ENCODE peak calls at places on chromosomes 2 and 18, in eight cellular contexts. W, Y, M, O, X, U, S and G are unnamed samples. For H3K4me1, the result is how much of the 10 kb centered on the place peaks cover.

GRCh38 chr2:158182681-158183350 is 81.1 kb downstream of the UPP2 start:
- DNase-seq in O (no peak), W (no peak), S (no peak), U (no peak), M (no peak), X (no peak), Y (no peak), G (no peak)

GRCh38 chr18:43664487-43665008 is 387.3 kb upstream of the SYT4 start:
- DNase-seq in U (no peak), M (peak), W (no peak), Y (no peak), X (no peak), S (no peak), O (no peak), G (no peak)

GRCh38 chr2:29844713-29845320 is 76.6 kb downstream of the ALK start:
- DNase-seq in O (peak), W (no peak), M (peak), S (no peak), Y (no peak), U (no peak), X (no peak), G (no peak)

GRCh38 chr2:172179045-172179742 is 76.5 kb upstream of the DLX2 start:
- DNase-seq in X (no peak), U (no peak), W (no peak), O (no peak), Y (no peak), S (no peak), M (peak), G (peak)

GRCh38 chr2:187658952-187659525 is 104.8 kb upstream of the TFPI start:
- DNase-seq in X (no peak), O (peak), W (no peak), U (peak), S (no peak), M (peak), Y (no peak), G (peak)

GRCh38 chr2:84652430-84652829 is 136.1 kb downstream of the DNAH6 start:
- DNase-seq in X (no peak), M (no peak), O (no peak), S (no peak), W (no peak), U (no peak), Y (no peak), G (no peak)

GRCh38 chr18:74804677-74805076 is 207.0 kb downstream of the ZNF407 start:
- DNase-seq in S (no peak), X (no peak), U (peak), O (no peak), Y (no peak), M (no peak), W (no peak), G (no peak)

GRCh38 chr2:141041281-141041680 is 1089.5 kb downstream of the LRP1B start:
- DNase-seq in O (no peak), S (no peak), U (no peak), X (no peak), Y (no peak), W (no peak), M (peak), G (no peak)

GRCh38 chr2:214069254-214069653 is 341.6 kb upstream of the VWC2L start:
- DNase-seq in Y (no peak), X (no peak), O (peak), S (peak), U (no peak), M (peak), W (no peak), G (peak)

DNA sequence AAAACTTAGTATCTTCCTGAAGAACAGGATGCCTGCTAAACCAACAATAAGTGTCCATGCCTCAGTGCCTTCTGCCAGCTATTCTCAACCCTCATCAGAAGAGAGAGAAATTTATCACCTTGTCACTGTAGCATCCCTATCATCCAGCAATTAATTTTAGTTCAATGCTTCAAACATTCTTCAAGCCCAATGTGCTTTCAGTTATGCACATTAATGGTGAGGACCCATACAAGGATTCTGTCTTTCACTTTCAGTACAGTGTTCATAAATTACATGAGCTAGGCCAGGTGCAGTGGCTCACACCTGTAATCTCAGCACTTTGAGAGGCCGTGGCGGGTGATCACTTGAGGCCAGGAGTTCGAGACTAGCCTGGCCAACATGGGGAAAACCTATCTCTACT is 47.0 kb upstream of the MSH6 start:
- DNase-seq in M (no peak), S (no peak), Y (no peak), W (no peak), U (no peak), O (no peak), X (no peak), G (no peak)
- H3K4me1 ChIP-seq in M (under half), S (under half), Y (under half), W (under half), U (under half), O (under half), X (under half), G (under half)

GRCh38 chr2:32926708-32927084 is 20.1 kb upstream of the LTBP1 start:
- DNase-seq in X (no peak), Y (no peak), M (peak), W (no peak), S (no peak), O (peak), U (peak), G (no peak)
- TF ChIP-seq CTCF in X (no peak), Y (no peak), M (no peak), W (no peak), S (no peak), O (no peak), U (no peak), G (no peak)

GRCh38 chr2:41928593-41928992 is 119.2 kb upstream of the PKDCC start:
- DNase-seq in S (no peak), X (no peak), Y (no peak), O (no peak), W (no peak), M (peak), U (no peak), G (peak)

GRCh38 chr2:41925009-41925408 is 122.8 kb upstream of the PKDCC start:
- DNase-seq in S (no peak), U (no peak), W (no peak), M (peak), O (peak), X (no peak), Y (no peak), G (no peak)

GRCh38 chr2:41930807-41931566 is 116.8 kb upstream of the PKDCC start:
- DNase-seq in U (no peak), O (no peak), X (no peak), Y (no peak), S (no peak), M (peak), W (no peak), G (peak)

GRCh38 chr2:41926614-41927580 is 120.9 kb upstream of the PKDCC start:
- DNase-seq in X (peak), S (no peak), O (no peak), W (no peak), M (no peak), U (no peak), Y (peak), G (no peak)

GRCh38 chr2:41927581-41928260 is 120.1 kb upstream of the PKDCC start:
- DNase-seq in Y (no peak), M (no peak), S (no peak), O (no peak), X (peak), W (peak), U (no peak), G (no peak)
- H3K4me1 ChIP-seq in Y (half or more), M (under half), S (under half), O (under half), X (under half), W (half or more), U (under half), G (under half)

GRCh38 chr2:231928481-231928880 is 2.3 kb upstream of the NPPC start:
- DNase-seq in S (no peak), U (peak), X (peak), Y (no peak), O (no peak), W (no peak), M (no peak), G (no peak)
- TF ChIP-seq CTCF in S (no peak), U (peak), X (no peak), Y (no peak), O (no peak), W (no peak), M (no peak), G (no peak)

DNA sequence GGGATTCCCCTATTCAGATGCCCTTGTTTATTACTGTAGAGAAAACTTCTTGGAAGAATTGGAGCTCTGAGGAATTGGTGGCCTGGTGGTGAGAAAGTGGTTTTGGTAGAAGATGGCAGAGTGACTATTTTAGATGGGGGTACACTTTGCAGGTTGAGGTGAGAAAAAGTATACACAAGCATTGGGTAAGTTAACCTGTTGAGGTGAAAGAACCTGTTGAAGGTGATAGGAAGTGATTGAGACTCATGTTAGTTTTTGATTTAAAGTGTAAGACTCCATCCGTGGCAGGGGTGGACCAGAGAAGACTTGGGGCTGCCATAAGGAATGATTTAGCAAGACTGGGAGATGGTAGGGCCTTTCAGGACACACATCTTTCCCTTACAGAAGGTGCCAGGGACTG is 3.1 kb downstream of the CCT7 start:
- DNase-seq in S (no peak), Y (no peak), X (no peak), U (no peak), M (no peak), W (no peak), O (no peak), G (no peak)
- H3K4me1 ChIP-seq in S (under half), Y (half or more), X (under half), U (under half), M (under half), W (half or more), O (under half), G (under half)